ENCODE peak calls at places on chromosomes 11 and 22, in nine cellular contexts. One of them, this sample, is unnamed.

GRCh38 chr22:40030757-40031092 is 36.0 kb downstream of the FAM83F start:
- ATAC-seq in pancreas: no peak
- ATAC-seq in body of pancreas: no peak
- ATAC-seq in SK-N-SH treated with all-trans-retinoic acid at 6 μM for 48 hours: no peak
- ATAC-seq in aorta: no peak
- ATAC-seq in activated CD8-positive, alpha-beta T cell treated with anti-CD3 and anti-CD28 coated beads, Interleukin-2, amount 10 ng/mL, durations not matched to agents 7 days and 5 days: peak; percentile 70
- ATAC-seq in CD4-positive, CD25-positive, alpha-beta regulatory T cell: no peak
- ATAC-seq in activated naive CD8-positive, alpha-beta T cell treated with anti-CD3 and anti-CD28 coated beads, Interleukin-2, amount 10 ng/mL, durations not matched to agents 7 days and 5 days: peak; percentile 87
- ATAC-seq in heart left ventricle: no peak
- ATAC-seq in this sample: no peak

GRCh38 chr11:19646921-19647320 is 65.7 kb upstream of the NAV2 start:
- ATAC-seq in pancreas: no peak
- ATAC-seq in body of pancreas: no peak
- ATAC-seq in SK-N-SH treated with all-trans-retinoic acid at 6 μM for 48 hours: peak; percentile 86
- ATAC-seq in aorta: no peak
- ATAC-seq in activated CD8-positive, alpha-beta T cell treated with anti-CD3 and anti-CD28 coated beads, Interleukin-2, amount 10 ng/mL, durations not matched to agents 7 days and 5 days: no peak
- ATAC-seq in CD4-positive, CD25-positive, alpha-beta regulatory T cell: no peak
- ATAC-seq in activated naive CD8-positive, alpha-beta T cell treated with anti-CD3 and anti-CD28 coated beads, Interleukin-2, amount 10 ng/mL, durations not matched to agents 7 days and 5 days: no peak
- ATAC-seq in heart left ventricle: no peak
- ATAC-seq in this sample: no peak

GRCh38 chr11:74444173-74444832 is 23.0 kb downstream of the KCNE3 start:
- ATAC-seq in pancreas: peak; percentile 45
- ATAC-seq in body of pancreas: peak; percentile 58
- ATAC-seq in SK-N-SH treated with all-trans-retinoic acid at 6 μM for 48 hours: no peak
- ATAC-seq in aorta: no peak
- ATAC-seq in activated CD8-positive, alpha-beta T cell treated with anti-CD3 and anti-CD28 coated beads, Interleukin-2, amount 10 ng/mL, durations not matched to agents 7 days and 5 days: no peak
- ATAC-seq in CD4-positive, CD25-positive, alpha-beta regulatory T cell: no peak
- ATAC-seq in activated naive CD8-positive, alpha-beta T cell treated with anti-CD3 and anti-CD28 coated beads, Interleukin-2, amount 10 ng/mL, durations not matched to agents 7 days and 5 days: no peak
- ATAC-seq in heart left ventricle: no peak
- ATAC-seq in this sample: no peak

GRCh38 chr22:17155941-17156340 is 3.1 kb downstream of the HDHD5 start:
- ATAC-seq in pancreas: no peak
- ATAC-seq in body of pancreas: no peak
- ATAC-seq in SK-N-SH treated with all-trans-retinoic acid at 6 μM for 48 hours: no peak
- ATAC-seq in aorta: no peak
- ATAC-seq in activated CD8-positive, alpha-beta T cell treated with anti-CD3 and anti-CD28 coated beads, Interleukin-2, amount 10 ng/mL, durations not matched to agents 7 days and 5 days: no peak
- ATAC-seq in CD4-positive, CD25-positive, alpha-beta regulatory T cell: no peak
- ATAC-seq in activated naive CD8-positive, alpha-beta T cell treated with anti-CD3 and anti-CD28 coated beads, Interleukin-2, amount 10 ng/mL, durations not matched to agents 7 days and 5 days: no peak
- ATAC-seq in heart left ventricle: no peak
- ATAC-seq in this sample: no peak

GRCh38 chr11:79228417-79228755 is 212.4 kb downstream of the TENM4 start:
- ATAC-seq in pancreas: no peak
- ATAC-seq in body of pancreas: no peak
- ATAC-seq in SK-N-SH treated with all-trans-retinoic acid at 6 μM for 48 hours: no peak
- ATAC-seq in aorta: no peak
- ATAC-seq in activated CD8-positive, alpha-beta T cell treated with anti-CD3 and anti-CD28 coated beads, Interleukin-2, amount 10 ng/mL, durations not matched to agents 7 days and 5 days: no peak
- ATAC-seq in CD4-positive, CD25-positive, alpha-beta regulatory T cell: no peak
- ATAC-seq in activated naive CD8-positive, alpha-beta T cell treated with anti-CD3 and anti-CD28 coated beads, Interleukin-2, amount 10 ng/mL, durations not matched to agents 7 days and 5 days: no peak
- ATAC-seq in heart left ventricle: no peak
- ATAC-seq in this sample: no peak

GRCh38 chr11:126163074-126163700 is 48.3 kb downstream of the RPUSD4 start:
- ATAC-seq in pancreas: no peak
- ATAC-seq in body of pancreas: no peak
- ATAC-seq in SK-N-SH treated with all-trans-retinoic acid at 6 μM for 48 hours: peak; percentile 94
- ATAC-seq in aorta: no peak
- ATAC-seq in activated CD8-positive, alpha-beta T cell treated with anti-CD3 and anti-CD28 coated beads, Interleukin-2, amount 10 ng/mL, durations not matched to agents 7 days and 5 days: no peak
- ATAC-seq in CD4-positive, CD25-positive, alpha-beta regulatory T cell: no peak
- ATAC-seq in activated naive CD8-positive, alpha-beta T cell treated with anti-CD3 and anti-CD28 coated beads, Interleukin-2, amount 10 ng/mL, durations not matched to agents 7 days and 5 days: no peak
- ATAC-seq in heart left ventricle: no peak
- ATAC-seq in this sample: peak; percentile 90

GRCh38 chr11:110758012-110758411 is 45.8 kb upstream of the ARHGAP20 start:
- ATAC-seq in pancreas: no peak
- ATAC-seq in body of pancreas: no peak
- ATAC-seq in SK-N-SH treated with all-trans-retinoic acid at 6 μM for 48 hours: no peak
- ATAC-seq in aorta: no peak
- ATAC-seq in activated CD8-positive, alpha-beta T cell treated with anti-CD3 and anti-CD28 coated beads, Interleukin-2, amount 10 ng/mL, durations not matched to agents 7 days and 5 days: no peak
- ATAC-seq in CD4-positive, CD25-positive, alpha-beta regulatory T cell: no peak
- ATAC-seq in activated naive CD8-positive, alpha-beta T cell treated with anti-CD3 and anti-CD28 coated beads, Interleukin-2, amount 10 ng/mL, durations not matched to agents 7 days and 5 days: no peak
- ATAC-seq in heart left ventricle: no peak
- ATAC-seq in this sample: no peak

GRCh38 chr22:30275625-30276024 is 9.0 kb upstream of the OSM start:
- ATAC-seq in pancreas: peak; percentile 56
- ATAC-seq in body of pancreas: peak; percentile 65
- ATAC-seq in SK-N-SH treated with all-trans-retinoic acid at 6 μM for 48 hours: no peak
- ATAC-seq in aorta: no peak
- ATAC-seq in activated CD8-positive, alpha-beta T cell treated with anti-CD3 and anti-CD28 coated beads, Interleukin-2, amount 10 ng/mL, durations not matched to agents 7 days and 5 days: peak; percentile 20
- ATAC-seq in CD4-positive, CD25-positive, alpha-beta regulatory T cell: peak; percentile 44
- ATAC-seq in activated naive CD8-positive, alpha-beta T cell treated with anti-CD3 and anti-CD28 coated beads, Interleukin-2, amount 10 ng/mL, durations not matched to agents 7 days and 5 days: no peak
- ATAC-seq in heart left ventricle: no peak
- ATAC-seq in this sample: no peak

GRCh38 chr11:6520265-6520664 is 23.2 kb downstream of the DNHD1 start:
- ATAC-seq in pancreas: no peak
- ATAC-seq in body of pancreas: no peak
- ATAC-seq in SK-N-SH treated with all-trans-retinoic acid at 6 μM for 48 hours: no peak
- ATAC-seq in aorta: no peak
- ATAC-seq in activated CD8-positive, alpha-beta T cell treated with anti-CD3 and anti-CD28 coated beads, Interleukin-2, amount 10 ng/mL, durations not matched to agents 7 days and 5 days: no peak
- ATAC-seq in CD4-positive, CD25-positive, alpha-beta regulatory T cell: no peak
- ATAC-seq in activated naive CD8-positive, alpha-beta T cell treated with anti-CD3 and anti-CD28 coated beads, Interleukin-2, amount 10 ng/mL, durations not matched to agents 7 days and 5 days: no peak
- ATAC-seq in heart left ventricle: no peak
- ATAC-seq in this sample: no peak

GRCh38 chr11:63869686-63870085 is 30.8 kb downstream of the MARK2 start:
- ATAC-seq in pancreas: no peak
- ATAC-seq in body of pancreas: no peak
- ATAC-seq in SK-N-SH treated with all-trans-retinoic acid at 6 μM for 48 hours: no peak
- ATAC-seq in aorta: no peak
- ATAC-seq in activated CD8-positive, alpha-beta T cell treated with anti-CD3 and anti-CD28 coated beads, Interleukin-2, amount 10 ng/mL, durations not matched to agents 7 days and 5 days: peak; percentile 79
- ATAC-seq in CD4-positive, CD25-positive, alpha-beta regulatory T cell: peak; percentile 83
- ATAC-seq in activated naive CD8-positive, alpha-beta T cell treated with anti-CD3 and anti-CD28 coated beads, Interleukin-2, amount 10 ng/mL, durations not matched to agents 7 days and 5 days: peak; percentile 73
- ATAC-seq in heart left ventricle: no peak
- ATAC-seq in this sample: no peak

GRCh38 chr22:39176067-39176621 is 23.7 kb upstream of the CBX7 start:
- ATAC-seq in pancreas: peak; percentile 56
- ATAC-seq in body of pancreas: peak; percentile 70
- ATAC-seq in SK-N-SH treated with all-trans-retinoic acid at 6 μM for 48 hours: peak; percentile 56
- ATAC-seq in aorta: peak; percentile 40
- ATAC-seq in activated CD8-positive, alpha-beta T cell treated with anti-CD3 and anti-CD28 coated beads, Interleukin-2, amount 10 ng/mL, durations not matched to agents 7 days and 5 days: no peak
- ATAC-seq in CD4-positive, CD25-positive, alpha-beta regulatory T cell: no peak
- ATAC-seq in activated naive CD8-positive, alpha-beta T cell treated with anti-CD3 and anti-CD28 coated beads, Interleukin-2, amount 10 ng/mL, durations not matched to agents 7 days and 5 days: no peak
- ATAC-seq in heart left ventricle: peak; percentile 52
- ATAC-seq in this sample: peak; percentile 74

GRCh38 chr11:64170419-64170818 is 4.5 kb upstream of the MACROD1 start:
- ATAC-seq in pancreas: no peak
- ATAC-seq in body of pancreas: no peak
- ATAC-seq in SK-N-SH treated with all-trans-retinoic acid at 6 μM for 48 hours: no peak
- ATAC-seq in aorta: no peak
- ATAC-seq in activated CD8-positive, alpha-beta T cell treated with anti-CD3 and anti-CD28 coated beads, Interleukin-2, amount 10 ng/mL, durations not matched to agents 7 days and 5 days: no peak
- ATAC-seq in CD4-positive, CD25-positive, alpha-beta regulatory T cell: no peak
- ATAC-seq in activated naive CD8-positive, alpha-beta T cell treated with anti-CD3 and anti-CD28 coated beads, Interleukin-2, amount 10 ng/mL, durations not matched to agents 7 days and 5 days: no peak
- ATAC-seq in heart left ventricle: no peak
- ATAC-seq in this sample: no peak

GRCh38 chr11:61362542-61362875 is 335 bp downstream of the TMEM138 start:
- ATAC-seq in pancreas: peak; percentile 3
- ATAC-seq in body of pancreas: peak; percentile 12
- ATAC-seq in SK-N-SH treated with all-trans-retinoic acid at 6 μM for 48 hours: peak; percentile 38
- ATAC-seq in aorta: no peak
- ATAC-seq in activated CD8-positive, alpha-beta T cell treated with anti-CD3 and anti-CD28 coated beads, Interleukin-2, amount 10 ng/mL, durations not matched to agents 7 days and 5 days: peak; percentile 28
- ATAC-seq in CD4-positive, CD25-positive, alpha-beta regulatory T cell: peak; percentile 26
- ATAC-seq in activated naive CD8-positive, alpha-beta T cell treated with anti-CD3 and anti-CD28 coated beads, Interleukin-2, amount 10 ng/mL, durations not matched to agents 7 days and 5 days: peak; percentile 28
- ATAC-seq in heart left ventricle: no peak
- ATAC-seq in this sample: peak; percentile 12

GRCh38 chr22:29727248-29727551 is 7.4 kb downstream of the CABP7 start:
- ATAC-seq in pancreas: peak; percentile 14
- ATAC-seq in body of pancreas: no peak
- ATAC-seq in SK-N-SH treated with all-trans-retinoic acid at 6 μM for 48 hours: peak; percentile 64
- ATAC-seq in aorta: no peak
- ATAC-seq in activated CD8-positive, alpha-beta T cell treated with anti-CD3 and anti-CD28 coated beads, Interleukin-2, amount 10 ng/mL, durations not matched to agents 7 days and 5 days: peak; percentile 35
- ATAC-seq in CD4-positive, CD25-positive, alpha-beta regulatory T cell: no peak
- ATAC-seq in activated naive CD8-positive, alpha-beta T cell treated with anti-CD3 and anti-CD28 coated beads, Interleukin-2, amount 10 ng/mL, durations not matched to agents 7 days and 5 days: no peak
- ATAC-seq in heart left ventricle: peak; percentile 28
- ATAC-seq in this sample: peak; percentile 27

GRCh38 chr11:86916330-86916729 is 38.9 kb downstream of the FZD4 start:
- ATAC-seq in pancreas: no peak
- ATAC-seq in body of pancreas: peak; percentile 56
- ATAC-seq in SK-N-SH treated with all-trans-retinoic acid at 6 μM for 48 hours: peak; percentile 82
- ATAC-seq in aorta: peak; percentile 50
- ATAC-seq in activated CD8-positive, alpha-beta T cell treated with anti-CD3 and anti-CD28 coated beads, Interleukin-2, amount 10 ng/mL, durations not matched to agents 7 days and 5 days: no peak
- ATAC-seq in CD4-positive, CD25-positive, alpha-beta regulatory T cell: no peak
- ATAC-seq in activated naive CD8-positive, alpha-beta T cell treated with anti-CD3 and anti-CD28 coated beads, Interleukin-2, amount 10 ng/mL, durations not matched to agents 7 days and 5 days: no peak
- ATAC-seq in heart left ventricle: peak; percentile 71
- ATAC-seq in this sample: peak; percentile 45

GRCh38 chr22:30216710-30217109 is 29.8 kb downstream of the LIF start:
- ATAC-seq in pancreas: no peak
- ATAC-seq in body of pancreas: no peak
- ATAC-seq in SK-N-SH treated with all-trans-retinoic acid at 6 μM for 48 hours: no peak
- ATAC-seq in aorta: no peak
- ATAC-seq in activated CD8-positive, alpha-beta T cell treated with anti-CD3 and anti-CD28 coated beads, Interleukin-2, amount 10 ng/mL, durations not matched to agents 7 days and 5 days: no peak
- ATAC-seq in CD4-positive, CD25-positive, alpha-beta regulatory T cell: no peak
- ATAC-seq in activated naive CD8-positive, alpha-beta T cell treated with anti-CD3 and anti-CD28 coated beads, Interleukin-2, amount 10 ng/mL, durations not matched to agents 7 days and 5 days: no peak
- ATAC-seq in heart left ventricle: no peak
- ATAC-seq in this sample: no peak

GRCh38 chr11:43547900-43548381 is 132.6 kb upstream of the HSD17B12 start:
- ATAC-seq in pancreas: peak; percentile 68
- ATAC-seq in body of pancreas: peak; percentile 57
- ATAC-seq in SK-N-SH treated with all-trans-retinoic acid at 6 μM for 48 hours: no peak
- ATAC-seq in aorta: peak; percentile 30
- ATAC-seq in activated CD8-positive, alpha-beta T cell treated with anti-CD3 and anti-CD28 coated beads, Interleukin-2, amount 10 ng/mL, durations not matched to agents 7 days and 5 days: no peak
- ATAC-seq in CD4-positive, CD25-positive, alpha-beta regulatory T cell: no peak
- ATAC-seq in activated naive CD8-positive, alpha-beta T cell treated with anti-CD3 and anti-CD28 coated beads, Interleukin-2, amount 10 ng/mL, durations not matched to agents 7 days and 5 days: no peak
- ATAC-seq in heart left ventricle: peak; percentile 29
- ATAC-seq in this sample: peak; percentile 40

GRCh38 chr11:30025396-30026139 is 8.7 kb upstream of the KCNA4 start:
- ATAC-seq in pancreas: no peak
- ATAC-seq in body of pancreas: no peak
- ATAC-seq in SK-N-SH treated with all-trans-retinoic acid at 6 μM for 48 hours: no peak
- ATAC-seq in aorta: no peak
- ATAC-seq in activated CD8-positive, alpha-beta T cell treated with anti-CD3 and anti-CD28 coated beads, Interleukin-2, amount 10 ng/mL, durations not matched to agents 7 days and 5 days: no peak
- ATAC-seq in CD4-positive, CD25-positive, alpha-beta regulatory T cell: no peak
- ATAC-seq in activated naive CD8-positive, alpha-beta T cell treated with anti-CD3 and anti-CD28 coated beads, Interleukin-2, amount 10 ng/mL, durations not matched to agents 7 days and 5 days: no peak
- ATAC-seq in heart left ventricle: no peak
- ATAC-seq in this sample: no peak

This sample was measured in gastroesophageal sphincter.